ENCODE peak calls at places on chromosomes 11 and 22, in four cellular contexts. One of them, this sample, is unnamed.

GRCh38 chr11:66287256-66288137 is 1.4 kb downstream of the YIF1A start:
- DNase-seq in pancreas: no peak
- DNase-seq in A549: no peak
- DNase-seq in endothelial cell of umbilical vein: no peak
- DNase-seq in this sample: peak

GRCh38 chr11:57903441-57904123 is 120.1 kb upstream of the OR9Q1 start:
- DNase-seq in A549: peak
- DNase-seq in endothelial cell of umbilical vein: no peak
- DNase-seq in pancreas: no peak
- DNase-seq in this sample: peak

GRCh38 chr11:5423131-5423530 is 1.2 kb downstream of the OR51Q1 start:
- DNase-seq in endothelial cell of umbilical vein: no peak
- DNase-seq in pancreas: no peak
- DNase-seq in A549: no peak
- DNase-seq in this sample: no peak

GRCh38 chr22:23058063-23058462 is 12.3 kb upstream of the GNAZ start:
- DNase-seq in pancreas: peak
- DNase-seq in endothelial cell of umbilical vein: no peak
- DNase-seq in A549: no peak
- DNase-seq in this sample: no peak

GRCh38 chr11:22875869-22876473 is 15.7 kb upstream of the CCDC179 start:
- DNase-seq in endothelial cell of umbilical vein: peak
- DNase-seq in A549: peak
- DNase-seq in pancreas: peak
- DNase-seq in this sample: peak

GRCh38 chr11:70769521-70769920 is 371.2 kb downstream of the CTTN start:
- DNase-seq in A549: no peak
- DNase-seq in pancreas: no peak
- DNase-seq in endothelial cell of umbilical vein: no peak
- DNase-seq in this sample: no peak

GRCh38 chr11:70328556-70328955 is 58.1 kb downstream of the PPFIA1 start:
- DNase-seq in endothelial cell of umbilical vein: no peak
- DNase-seq in pancreas: no peak
- DNase-seq in A549: no peak
- DNase-seq in this sample: no peak

GRCh38 chr11:46075168-46075567 is 46.1 kb downstream of the PHF21A start:
- DNase-seq in A549: no peak
- DNase-seq in pancreas: no peak
- DNase-seq in endothelial cell of umbilical vein: peak
- DNase-seq in this sample: no peak

GRCh38 chr11:313787-314547 is at the start of gene IFITM1:
- DNase-seq in endothelial cell of umbilical vein: peak
- DNase-seq in A549: no peak
- DNase-seq in pancreas: no peak
- DNase-seq in this sample: no peak

GRCh38 chr22:26990503-26991189 is 333.3 kb downstream of the MIAT start:
- DNase-seq in A549: no peak
- DNase-seq in endothelial cell of umbilical vein: no peak
- DNase-seq in pancreas: no peak
- DNase-seq in this sample: no peak

GRCh38 chr11:24617856-24618255 is 121.0 kb downstream of the LUZP2 start:
- DNase-seq in pancreas: no peak
- DNase-seq in A549: no peak
- DNase-seq in endothelial cell of umbilical vein: peak
- DNase-seq in this sample: no peak

GRCh38 chr11:116874251-116874650 is 36.8 kb upstream of the APOA1 start:
- DNase-seq in pancreas: no peak
- DNase-seq in endothelial cell of umbilical vein: no peak
- DNase-seq in A549: no peak
- DNase-seq in this sample: no peak